ENCODE peak calls at places on chromosome 18, in ten cellular contexts. S is HT1080, L is A673, A is small intestine, G is fibroblast of villous mesenchyme, Z is Right ventricle myocardium inferior, F is kidney glomerular epithelial cell, O is T-helper 2 cell, M is omental fat pad, K is NCI-H1417. C is an unnamed sample.
A peak's percentile ranks its signal among the peaks of the same experiment; 100 is the strongest.

GRCh38 chr18:1564793-1565192 is 660.1 kb downstream of the ADCYAP1 start:
- DNase-seq in S (no peak), L (peak; percentile 4), A (no peak), G (no peak), Z (no peak), F (no peak), O (no peak), M (no peak), K (no peak), C (no peak)

GRCh38 chr18:78601349-78601748 is 378.3 kb upstream of the SALL3 start:
- DNase-seq in S (no peak), L (no peak), A (no peak), G (no peak), Z (no peak), F (no peak), O (no peak), M (no peak), K (no peak), C (no peak)

GRCh38 chr18:55245200-55245599 is 285.9 kb upstream of the CCDC68 start:
- DNase-seq in S (no peak), L (no peak), A (no peak), G (peak; percentile 79), Z (no peak), F (no peak), O (no peak), M (no peak), K (peak; percentile 55), C (no peak)

GRCh38 chr18:13376841-13377351 is 158.3 kb downstream of the LDLRAD4 start:
- DNase-seq in S (no peak), L (no peak), A (no peak), G (no peak), Z (no peak), F (no peak), O (peak; percentile 58), M (no peak), K (no peak), C (no peak)

GRCh38 chr18:49149011-49149410 is 198.2 kb upstream of the SMAD7 start:
- DNase-seq in S (no peak), L (no peak), A (no peak), G (no peak), Z (no peak), F (no peak), O (no peak), M (no peak), K (no peak), C (no peak)

GRCh38 chr18:43506935-43507334 is 229.6 kb upstream of the SYT4 start:
- DNase-seq in S (no peak), L (no peak), A (no peak), G (no peak), Z (no peak), F (no peak), O (no peak), M (no peak), K (no peak), C (no peak)

GRCh38 chr18:44839239-44839666 is 158.6 kb downstream of the SETBP1 start:
- DNase-seq in S (peak; percentile 82), L (peak; percentile 86), A (peak; percentile 61), G (peak; percentile 56), Z (peak; percentile 90), F (peak; percentile 22), O (peak; percentile 11), M (peak; percentile 58), K (peak; percentile 49), C (peak; percentile 61)

GRCh38 chr18:50170004-50170403 is 24.9 kb downstream of the MYO5B start:
- DNase-seq in S (no peak), L (no peak), A (no peak), G (no peak), Z (no peak), F (no peak), O (no peak), M (no peak), K (no peak), C (no peak)

GRCh38 chr18:44467718-44468117 is 213.0 kb upstream of the SETBP1 start:
- DNase-seq in S (no peak), L (no peak), A (no peak), G (no peak), Z (no peak), F (no peak), O (no peak), M (no peak), K (no peak), C (no peak)

GRCh38 chr18:22800551-22800951 is 132.6 kb upstream of the RBBP8 start:
- DNase-seq in S (no peak), L (no peak), A (peak; percentile 50), G (peak; percentile 85), Z (no peak), F (no peak), O (no peak), M (no peak), K (no peak), C (no peak)

GRCh38 chr18:71028285-71028762 is 739.5 kb downstream of the SOCS6 start:
- DNase-seq in S (peak; percentile 46), L (peak; percentile 76), A (no peak), G (no peak), Z (no peak), F (no peak), O (no peak), M (no peak), K (no peak), C (no peak)

GRCh38 chr18:59220164-59220783 is 316 bp downstream of the GRP start:
- DNase-seq in S (no peak), L (no peak), A (no peak), G (no peak), Z (no peak), F (no peak), O (no peak), M (no peak), K (peak; percentile 94), C (no peak)

GRCh38 chr18:79868168-79868784 is 70.5 kb downstream of the KCNG2 start:
- DNase-seq in S (no peak), L (no peak), A (no peak), G (no peak), Z (peak; percentile 71), F (no peak), O (no peak), M (no peak), K (no peak), C (peak; percentile 22)

GRCh38 chr18:29191263-29191662 is 1014.3 kb upstream of the CDH2 start:
- DNase-seq in S (peak; percentile 13), L (peak; percentile 30), A (no peak), G (peak; percentile 21), Z (no peak), F (no peak), O (no peak), M (no peak), K (no peak), C (peak; percentile 21)

GRCh38 chr18:54964741-54965140 is 5.5 kb upstream of the CCDC68 start:
- DNase-seq in S (no peak), L (no peak), A (no peak), G (peak; percentile 88), Z (no peak), F (no peak), O (no peak), M (no peak), K (no peak), C (no peak)

GRCh38 chr18:9428862-9429661 is 46.3 kb upstream of the RALBP1 start:
- DNase-seq in S (no peak), L (no peak), A (no peak), G (no peak), Z (no peak), F (no peak), O (no peak), M (no peak), K (no peak), C (no peak)

GRCh38 chr18:8232791-8233190 is 376.4 kb upstream of the RAB12 start:
- DNase-seq in S (no peak), L (no peak), A (no peak), G (no peak), Z (no peak), F (no peak), O (no peak), M (no peak), K (no peak), C (no peak)

GRCh38 chr18:55494899-55495298 is 93.1 kb downstream of the TCF4 start:
- DNase-seq in S (peak; percentile 47), L (no peak), A (no peak), G (no peak), Z (no peak), F (peak; percentile 56), O (no peak), M (no peak), K (no peak), C (peak; percentile 50)

GRCh38 chr18:10499230-10499629 is 26.6 kb upstream of the NAPG start:
- DNase-seq in S (no peak), L (no peak), A (no peak), G (no peak), Z (no peak), F (no peak), O (no peak), M (no peak), K (no peak), C (no peak)

GRCh38 chr18:67010916-67011315 is 407.0 kb upstream of the CDH19 start:
- DNase-seq in S (peak; percentile 75), L (peak; percentile 9), A (no peak), G (no peak), Z (no peak), F (no peak), O (no peak), M (no peak), K (no peak), C (peak; percentile 66)

GRCh38 chr18:67406678-67407077 is 109.8 kb downstream of the DSEL start:
- DNase-seq in S (no peak), L (no peak), A (no peak), G (no peak), Z (no peak), F (no peak), O (no peak), M (no peak), K (peak; percentile 25), C (no peak)

GRCh38 chr18:79746730-79747129 is 51.0 kb upstream of the KCNG2 start:
- DNase-seq in S (no peak), L (no peak), A (no peak), G (no peak), Z (no peak), F (no peak), O (no peak), M (no peak), K (no peak), C (no peak)

GRCh38 chr18:47254341-47254939 is 3.0 kb upstream of the SKOR2 start:
- DNase-seq in S (peak; percentile 37), L (peak; percentile 73), A (peak; percentile 2), G (peak; percentile 28), Z (no peak), F (peak; percentile 18), O (no peak), M (no peak), K (no peak), C (peak; percentile 38)

GRCh38 chr18:78789850-78790249 is 189.8 kb upstream of the SALL3 start:
- DNase-seq in S (no peak), L (no peak), A (no peak), G (no peak), Z (no peak), F (no peak), O (no peak), M (no peak), K (no peak), C (no peak)

GRCh38 chr18:36901277-36901701 is 72.4 kb downstream of the KIAA1328 start:
- DNase-seq in S (no peak), L (no peak), A (no peak), G (no peak), Z (no peak), F (no peak), O (no peak), M (no peak), K (no peak), C (no peak)

GRCh38 chr18:23136326-23137092 is 1.2 kb downstream of the CABLES1 start:
- DNase-seq in S (no peak), L (no peak), A (peak; percentile 53), G (no peak), Z (peak; percentile 85), F (peak; percentile 37), O (no peak), M (no peak), K (peak; percentile 57), C (peak; percentile 54)

GRCh38 chr18:2448565-2449151 is 122.6 kb downstream of the METTL4 start:
- DNase-seq in S (no peak), L (no peak), A (no peak), G (peak; percentile 33), Z (no peak), F (no peak), O (no peak), M (no peak), K (no peak), C (no peak)

GRCh38 chr18:7978834-7979233 is 411.7 kb downstream of the PTPRM start:
- DNase-seq in S (no peak), L (no peak), A (no peak), G (no peak), Z (no peak), F (no peak), O (no peak), M (no peak), K (no peak), C (no peak)